ENCODE peak calls at places on chromosomes 13 and 19, in eight cellular contexts. B is Peyer's patch, P is NB4, C is gastrocnemius medialis, X is IMR-90, Q is esophagus squamous epithelium, A is uterus, N is spleen. Y is an unnamed sample.

GRCh38 chr13:72097568-72097967 is 230.6 kb upstream of the DACH1 start:
- DNase-seq in B (no peak), P (no peak), C (no peak), X (no peak), Q (no peak), A (no peak), N (no peak), Y (no peak)

GRCh38 chr19:28289294-28290063 is 923.5 kb downstream of the UQCRFS1 start:
- DNase-seq in B (no peak), P (no peak), C (no peak), X (no peak), Q (no peak), A (no peak), N (no peak), Y (no peak)

GRCh38 chr13:88263808-88264207 is 592.6 kb downstream of the SLITRK5 start:
- DNase-seq in B (no peak), P (no peak), C (no peak), X (no peak), Q (no peak), A (no peak), N (no peak), Y (no peak)

GRCh38 chr13:75803175-75803611 is 167.1 kb downstream of the LMO7 start:
- DNase-seq in B (no peak), P (no peak), C (no peak), X (no peak), Q (no peak), A (no peak), N (no peak), Y (no peak)

GRCh38 chr19:36719687-36720556 is 32.5 kb downstream of the ZNF567 start:
- DNase-seq in B (no peak), P (peak), C (no peak), X (no peak), Q (no peak), A (no peak), N (no peak), Y (no peak)

GRCh38 chr19:46495789-46496099 is at the start of gene PNMA8B:
- DNase-seq in B (no peak), P (no peak), C (no peak), X (peak), Q (no peak), A (peak), N (peak), Y (no peak)

GRCh38 chr13:28449826-28450773 is 44.8 kb downstream of the FLT1 start:
- DNase-seq in B (no peak), P (no peak), C (no peak), X (no peak), Q (no peak), A (no peak), N (no peak), Y (no peak)

GRCh38 chr13:76012091-76012721 is 376.1 kb downstream of the LMO7 start:
- DNase-seq in B (no peak), P (no peak), C (no peak), X (peak), Q (no peak), A (no peak), N (no peak), Y (no peak)

GRCh38 chr19:13103585-13103923 is 896 bp upstream of the LYL1 start:
- DNase-seq in B (no peak), P (peak), C (no peak), X (no peak), Q (no peak), A (no peak), N (peak), Y (no peak)

GRCh38 chr13:41310963-41311606 is at the start of gene NAA16:
- DNase-seq in B (peak), P (peak), C (peak), X (peak), Q (peak), A (peak), N (peak), Y (peak)

GRCh38 chr13:69619651-69620050 is 488.0 kb upstream of the ATXN8OS start:
- DNase-seq in B (no peak), P (no peak), C (no peak), X (no peak), Q (no peak), A (no peak), N (no peak), Y (no peak)

GRCh38 chr13:24083722-24084421 is 76.6 kb upstream of the SPATA13 start:
- DNase-seq in B (no peak), P (no peak), C (no peak), X (no peak), Q (no peak), A (no peak), N (no peak), Y (no peak)

GRCh38 chr19:39916851-39917396 is 17.5 kb downstream of the FCGBP start:
- DNase-seq in B (no peak), P (peak), C (no peak), X (no peak), Q (no peak), A (no peak), N (peak), Y (peak)

GRCh38 chr13:35817642-35818576 is 313.3 kb downstream of the DCLK1 start:
- DNase-seq in B (no peak), P (no peak), C (no peak), X (no peak), Q (no peak), A (no peak), N (no peak), Y (no peak)

GRCh38 chr19:22519152-22519551 is 97.0 kb upstream of the ZNF98 start:
- DNase-seq in B (no peak), P (no peak), C (no peak), X (no peak), Q (no peak), A (no peak), N (peak), Y (no peak)

GRCh38 chr19:4866595-4867424 is 657 bp downstream of the PLIN3 start:
- DNase-seq in B (peak), P (peak), C (no peak), X (peak), Q (no peak), A (peak), N (peak), Y (peak)

GRCh38 chr19:4059931-4060620 is 6.6 kb downstream of the ZBTB7A start:
- DNase-seq in B (peak), P (peak), C (no peak), X (no peak), Q (no peak), A (peak), N (peak), Y (peak)

GRCh38 chr13:108212901-108213300 is 2.4 kb downstream of the LIG4 start:
- DNase-seq in B (no peak), P (no peak), C (no peak), X (no peak), Q (no peak), A (no peak), N (no peak), Y (no peak)

GRCh38 chr19:33957804-33958203 is 161.1 kb downstream of the KCTD15 start:
- DNase-seq in B (no peak), P (no peak), C (no peak), X (no peak), Q (no peak), A (no peak), N (no peak), Y (peak)

GRCh38 chr19:35348909-35349611 is 1.4 kb downstream of the FFAR1 start:
- DNase-seq in B (peak), P (no peak), C (no peak), X (no peak), Q (no peak), A (no peak), N (peak), Y (peak)

GRCh38 chr13:100627142-100627541 is 38.6 kb upstream of the GGACT start:
- DNase-seq in B (no peak), P (no peak), C (no peak), X (no peak), Q (no peak), A (no peak), N (no peak), Y (no peak)

GRCh38 chr19:17074628-17075034 is 621 bp downstream of the HAUS8 start:
- DNase-seq in B (no peak), P (no peak), C (no peak), X (no peak), Q (no peak), A (no peak), N (no peak), Y (no peak)

GRCh38 chr19:5020368-5020767 is 51.5 kb downstream of the KDM4B start:
- DNase-seq in B (no peak), P (no peak), C (no peak), X (no peak), Q (no peak), A (no peak), N (peak), Y (no peak)

GRCh38 chr19:6677924-6678689 is 8.1 kb upstream of the TNFSF14 start:
- DNase-seq in B (no peak), P (no peak), C (no peak), X (no peak), Q (no peak), A (no peak), N (peak), Y (no peak)

GRCh38 chr13:107743983-107744382 is 471.4 kb downstream of the LIG4 start:
- DNase-seq in B (no peak), P (no peak), C (no peak), X (peak), Q (no peak), A (no peak), N (no peak), Y (no peak)

GRCh38 chr19:15328312-15328711 is 4.0 kb downstream of the BRD4 start:
- DNase-seq in B (no peak), P (no peak), C (no peak), X (no peak), Q (no peak), A (no peak), N (peak), Y (no peak)

GRCh38 chr13:43785166-43785680 is 1.5 kb downstream of the ENOX1 start:
- DNase-seq in B (no peak), P (no peak), C (no peak), X (peak), Q (no peak), A (no peak), N (no peak), Y (no peak)

GRCh38 chr19:10061717-10062310 is 24.3 kb upstream of the SHFL start:
- DNase-seq in B (no peak), P (peak), C (no peak), X (no peak), Q (no peak), A (no peak), N (no peak), Y (no peak)

GRCh38 chr19:55112781-55113569 is 4.5 kb downstream of the PPP1R12C start:
- DNase-seq in B (peak), P (no peak), C (no peak), X (no peak), Q (no peak), A (peak), N (no peak), Y (no peak)

GRCh38 chr19:18776288-18776594 is 14.9 kb downstream of the COMP start:
- DNase-seq in B (no peak), P (no peak), C (no peak), X (peak), Q (no peak), A (no peak), N (no peak), Y (no peak)

GRCh38 chr13:80038371-80038770 is 302.6 kb downstream of the SPRY2 start:
- DNase-seq in B (no peak), P (no peak), C (no peak), X (no peak), Q (no peak), A (no peak), N (no peak), Y (no peak)

GRCh38 chr13:24613128-24613527 is 67.1 kb upstream of the ATP12A start:
- DNase-seq in B (no peak), P (no peak), C (no peak), X (no peak), Q (no peak), A (no peak), N (no peak), Y (no peak)

GRCh38 chr19:4414144-4414799 is 11.8 kb downstream of the CHAF1A start:
- DNase-seq in B (no peak), P (peak), C (no peak), X (peak), Q (no peak), A (no peak), N (no peak), Y (no peak)

GRCh38 chr13:79557666-79558065 is 76.7 kb downstream of the NDFIP2 start:
- DNase-seq in B (no peak), P (no peak), C (no peak), X (no peak), Q (no peak), A (no peak), N (no peak), Y (no peak)

DNA sequence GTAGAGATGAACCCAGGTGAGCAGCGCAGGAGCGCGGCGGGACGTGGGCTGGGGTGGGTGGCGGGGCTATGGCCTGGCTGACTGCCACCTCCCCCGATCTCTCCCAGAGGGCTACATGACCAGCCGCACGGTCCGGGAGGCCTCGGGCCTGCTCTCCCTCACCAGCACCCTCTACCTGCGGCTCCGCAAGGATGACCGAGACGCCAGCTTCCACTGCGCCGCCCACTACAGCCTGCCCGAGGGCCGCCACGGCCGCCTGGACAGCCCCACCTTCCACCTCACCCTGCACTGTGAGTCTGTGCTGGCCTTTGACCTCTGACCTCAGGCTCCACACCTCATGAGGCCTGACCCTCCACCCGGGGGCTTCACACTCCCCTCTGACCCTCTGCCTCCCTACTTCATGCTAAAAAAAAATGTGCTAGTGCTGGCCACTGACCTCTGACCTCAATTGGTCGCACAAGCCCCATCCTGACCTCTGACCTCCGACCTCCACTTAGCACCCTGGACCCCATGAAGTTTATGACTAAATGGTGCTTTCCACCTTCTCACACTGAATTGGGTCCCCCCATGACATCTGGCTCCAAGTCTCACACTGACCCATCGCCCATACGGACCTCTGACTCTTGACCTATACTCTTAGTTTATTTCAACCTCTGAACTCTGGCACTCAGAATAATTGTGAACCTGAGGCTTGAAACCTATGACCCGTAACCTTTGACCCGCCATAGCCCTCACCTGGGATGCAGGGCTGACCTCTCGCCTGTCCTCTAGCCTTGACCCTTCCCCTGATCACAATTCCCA is 4.6 kb downstream of the BCAM start:
- DNase-seq in B (no peak), P (no peak), C (no peak), X (no peak), Q (no peak), A (no peak), N (no peak), Y (no peak)
- TF ChIP-seq CTCF in B (no peak), P (no peak), C (no peak), X (no peak), Q (no peak), A (no peak), N (no peak), Y (no peak)

DNA sequence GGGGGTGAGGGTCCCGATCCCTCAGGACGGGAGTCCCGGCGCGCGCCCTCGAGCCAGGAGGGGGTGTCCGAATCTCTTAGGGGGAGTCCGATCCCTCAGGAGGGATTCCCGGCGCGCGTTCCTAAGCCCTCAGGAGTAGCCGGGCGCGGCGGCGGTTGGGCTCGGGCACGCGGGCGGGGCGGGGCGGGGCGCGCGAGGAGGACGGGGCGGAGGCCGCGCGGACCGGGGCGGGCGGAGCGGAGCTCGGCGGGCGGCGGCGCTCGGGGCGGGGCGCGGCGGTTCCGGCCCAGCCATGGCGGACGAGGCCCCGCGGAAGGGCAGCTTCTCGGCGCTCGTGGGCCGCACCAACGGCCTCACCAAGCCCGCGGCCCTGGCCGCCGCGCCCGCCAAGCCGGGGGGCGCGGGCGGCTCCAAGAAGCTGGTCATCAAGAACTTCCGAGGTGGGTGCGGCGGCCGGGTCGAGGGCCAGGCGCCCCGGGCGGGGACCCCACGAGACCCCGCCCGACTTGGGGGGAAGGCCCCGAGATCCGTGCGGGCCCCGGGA is at the start of gene CUL4A:
- DNase-seq in B (peak), P (peak), C (peak), X (peak), Q (no peak), A (peak), N (peak), Y (peak)
- TF ChIP-seq POLR2A in B (peak), P (peak), C (peak), X (no peak), Q (no peak), A (no peak), N (no peak), Y (no peak)

DNA sequence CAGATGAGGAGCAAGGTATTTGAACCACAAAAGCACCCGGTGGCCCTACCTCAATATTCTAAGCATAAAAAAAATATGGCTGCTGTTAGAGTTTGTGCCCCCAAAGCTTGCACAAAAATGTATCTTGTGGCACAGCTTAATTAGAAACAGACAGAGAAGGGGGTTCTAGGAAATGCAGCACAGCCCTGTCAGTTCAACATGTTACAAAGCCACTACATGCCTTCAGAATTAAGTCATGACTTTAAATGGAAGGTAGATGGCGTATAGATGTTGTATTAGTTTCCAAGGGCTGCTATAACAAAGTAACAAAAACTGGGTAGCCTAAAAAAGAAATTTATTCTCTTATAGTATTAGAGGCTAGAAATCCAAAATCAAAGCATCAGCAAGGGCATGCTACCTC is 703.8 kb downstream of the DIAPH3 start:
- DNase-seq in B (no peak), P (no peak), C (no peak), X (peak), Q (no peak), A (no peak), N (no peak), Y (no peak)
- TF ChIP-seq CTCF in B (no peak), P (no peak), C (no peak), X (no peak), Q (no peak), A (no peak), N (no peak), Y (no peak)

DNA sequence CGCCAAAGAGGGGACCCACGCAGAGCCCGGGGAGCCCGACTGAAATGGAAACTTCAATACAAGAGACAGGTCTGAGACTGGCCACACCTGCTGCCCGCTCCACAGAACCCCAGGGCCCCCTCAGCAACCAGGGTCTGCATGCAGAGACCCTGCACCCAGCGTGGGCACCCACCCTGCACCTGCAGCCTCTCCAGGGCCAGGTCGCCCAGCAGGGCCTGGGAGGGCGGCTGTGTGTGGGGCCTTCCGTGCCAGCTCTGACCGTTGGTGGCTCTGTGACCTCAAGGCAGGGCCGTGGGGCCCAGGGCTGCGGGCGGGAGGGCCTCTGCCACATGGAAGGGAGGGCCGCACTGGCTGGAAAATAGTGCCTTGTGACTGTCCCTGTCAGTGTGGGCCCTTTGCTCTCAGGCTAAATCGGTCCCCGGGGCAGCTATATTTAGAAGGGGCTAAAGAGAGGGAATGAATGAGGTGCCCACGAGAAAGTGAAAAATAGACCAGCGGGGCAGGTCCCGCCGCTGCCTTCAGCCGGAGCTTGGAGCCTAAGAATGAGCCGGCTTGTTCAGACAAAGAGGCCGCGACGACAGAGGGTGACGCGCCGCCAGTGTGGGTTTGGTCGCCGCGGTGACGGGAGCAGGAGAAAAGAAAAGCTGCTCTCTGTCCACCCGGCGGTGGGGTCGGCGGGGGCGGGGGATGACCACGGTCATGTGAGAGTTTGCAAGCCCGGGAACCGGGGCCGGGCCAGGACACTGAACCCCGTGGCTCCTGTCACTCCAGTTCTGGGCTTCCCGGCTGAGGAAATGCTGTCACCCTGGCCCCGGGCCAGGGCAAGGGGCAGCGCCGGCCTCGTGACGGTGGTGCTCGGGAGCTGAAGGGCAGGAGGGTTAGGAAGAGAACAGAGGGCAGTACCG is 70.5 kb downstream of the GADD45B start:
- DNase-seq in B (peak), P (peak), C (peak), X (no peak), Q (no peak), A (peak), N (peak), Y (peak)
- TF ChIP-seq POLR2A in B (no peak), P (no peak), C (peak), X (no peak), Q (no peak), A (no peak), N (no peak), Y (no peak)

Y was measured in lower leg skin.